ENCODE peak calls at places on chromosomes 6 and 20, in nine cellular contexts. One of them, this sample, is unnamed.

GRCh38 chr6:15872252-15873103 is 209.7 kb upstream of the DTNBP1 start:
- DNase-seq in brain microvascular endothelial cell: peak
- DNase-seq in iris pigment epithelial cell: peak
- DNase-seq in putamen: no peak
- DNase-seq in NCI-H1417 treated with DMSO at 0.1 percent for 48 hours: no peak
- DNase-seq in H54: no peak
- DNase-seq in NCI-H2081: no peak
- DNase-seq in choroid plexus epithelial cell: peak
- DNase-seq in activated CD4-positive, alpha-beta T cell treated with anti-CD3 and anti-CD28 coated beads, Interleukin-2, amount 50 U/mL, for 24 hours: no peak
- DNase-seq in this sample: no peak

GRCh38 chr6:11805259-11806053 is 26.9 kb upstream of the ADTRP start:
- DNase-seq in activated CD4-positive, alpha-beta T cell treated with anti-CD3 and anti-CD28 coated beads, Interleukin-2, amount 50 U/mL, for 24 hours: no peak
- DNase-seq in H54: no peak
- DNase-seq in NCI-H1417 treated with DMSO at 0.1 percent for 48 hours: no peak
- DNase-seq in choroid plexus epithelial cell: no peak
- DNase-seq in brain microvascular endothelial cell: no peak
- DNase-seq in iris pigment epithelial cell: no peak
- DNase-seq in putamen: no peak
- DNase-seq in NCI-H2081: no peak
- DNase-seq in this sample: no peak

GRCh38 chr6:166969390-166970002 is 13.1 kb upstream of the RNASET2 start:
- DNase-seq in putamen: no peak
- DNase-seq in iris pigment epithelial cell: no peak
- DNase-seq in NCI-H2081: no peak
- DNase-seq in NCI-H1417 treated with DMSO at 0.1 percent for 48 hours: no peak
- DNase-seq in H54: no peak
- DNase-seq in choroid plexus epithelial cell: peak
- DNase-seq in brain microvascular endothelial cell: no peak
- DNase-seq in activated CD4-positive, alpha-beta T cell treated with anti-CD3 and anti-CD28 coated beads, Interleukin-2, amount 50 U/mL, for 24 hours: no peak
- DNase-seq in this sample: peak

GRCh38 chr6:19086480-19086879 is 699.3 kb downstream of the RNF144B start:
- DNase-seq in H54: no peak
- DNase-seq in putamen: no peak
- DNase-seq in brain microvascular endothelial cell: no peak
- DNase-seq in NCI-H2081: no peak
- DNase-seq in iris pigment epithelial cell: no peak
- DNase-seq in activated CD4-positive, alpha-beta T cell treated with anti-CD3 and anti-CD28 coated beads, Interleukin-2, amount 50 U/mL, for 24 hours: no peak
- DNase-seq in NCI-H1417 treated with DMSO at 0.1 percent for 48 hours: no peak
- DNase-seq in choroid plexus epithelial cell: no peak
- DNase-seq in this sample: no peak

GRCh38 chr6:35167505-35167904 is 26.4 kb upstream of the TCP11 start:
- DNase-seq in iris pigment epithelial cell: no peak
- DNase-seq in choroid plexus epithelial cell: no peak
- DNase-seq in NCI-H1417 treated with DMSO at 0.1 percent for 48 hours: no peak
- DNase-seq in putamen: no peak
- DNase-seq in brain microvascular endothelial cell: no peak
- DNase-seq in H54: no peak
- DNase-seq in NCI-H2081: no peak
- DNase-seq in activated CD4-positive, alpha-beta T cell treated with anti-CD3 and anti-CD28 coated beads, Interleukin-2, amount 50 U/mL, for 24 hours: no peak
- DNase-seq in this sample: no peak

GRCh38 chr6:91081452-91082067 is 494.7 kb upstream of the MAP3K7 start:
- DNase-seq in brain microvascular endothelial cell: peak
- DNase-seq in choroid plexus epithelial cell: peak
- DNase-seq in H54: peak
- DNase-seq in NCI-H1417 treated with DMSO at 0.1 percent for 48 hours: no peak
- DNase-seq in putamen: peak
- DNase-seq in NCI-H2081: peak
- DNase-seq in activated CD4-positive, alpha-beta T cell treated with anti-CD3 and anti-CD28 coated beads, Interleukin-2, amount 50 U/mL, for 24 hours: no peak
- DNase-seq in iris pigment epithelial cell: peak
- DNase-seq in this sample: peak

GRCh38 chr6:46491789-46492547 is 719 bp upstream of the RCAN2 start:
- DNase-seq in NCI-H1417 treated with DMSO at 0.1 percent for 48 hours: no peak
- DNase-seq in iris pigment epithelial cell: peak
- DNase-seq in activated CD4-positive, alpha-beta T cell treated with anti-CD3 and anti-CD28 coated beads, Interleukin-2, amount 50 U/mL, for 24 hours: no peak
- DNase-seq in choroid plexus epithelial cell: peak
- DNase-seq in putamen: peak
- DNase-seq in H54: no peak
- DNase-seq in brain microvascular endothelial cell: no peak
- DNase-seq in NCI-H2081: peak
- DNase-seq in this sample: peak

GRCh38 chr6:40844241-40844640 is 194.8 kb downstream of the UNC5CL start:
- DNase-seq in choroid plexus epithelial cell: no peak
- DNase-seq in NCI-H2081: no peak
- DNase-seq in NCI-H1417 treated with DMSO at 0.1 percent for 48 hours: no peak
- DNase-seq in activated CD4-positive, alpha-beta T cell treated with anti-CD3 and anti-CD28 coated beads, Interleukin-2, amount 50 U/mL, for 24 hours: no peak
- DNase-seq in iris pigment epithelial cell: no peak
- DNase-seq in brain microvascular endothelial cell: no peak
- DNase-seq in putamen: no peak
- DNase-seq in H54: no peak
- DNase-seq in this sample: no peak

GRCh38 chr20:51831891-51832675 is 29.8 kb upstream of the SALL4 start:
- DNase-seq in brain microvascular endothelial cell: no peak
- DNase-seq in iris pigment epithelial cell: peak
- DNase-seq in choroid plexus epithelial cell: peak
- DNase-seq in NCI-H1417 treated with DMSO at 0.1 percent for 48 hours: no peak
- DNase-seq in NCI-H2081: no peak
- DNase-seq in putamen: no peak
- DNase-seq in H54: no peak
- DNase-seq in activated CD4-positive, alpha-beta T cell treated with anti-CD3 and anti-CD28 coated beads, Interleukin-2, amount 50 U/mL, for 24 hours: no peak
- DNase-seq in this sample: no peak

GRCh38 chr6:118768904-118769325 is 117.5 kb upstream of the CEP85L start:
- DNase-seq in iris pigment epithelial cell: no peak
- DNase-seq in activated CD4-positive, alpha-beta T cell treated with anti-CD3 and anti-CD28 coated beads, Interleukin-2, amount 50 U/mL, for 24 hours: no peak
- DNase-seq in NCI-H2081: no peak
- DNase-seq in H54: no peak
- DNase-seq in brain microvascular endothelial cell: no peak
- DNase-seq in NCI-H1417 treated with DMSO at 0.1 percent for 48 hours: no peak
- DNase-seq in putamen: no peak
- DNase-seq in choroid plexus epithelial cell: peak
- DNase-seq in this sample: peak

GRCh38 chr6:53786832-53787231 is 8.0 kb upstream of the LRRC1 start:
- DNase-seq in choroid plexus epithelial cell: no peak
- DNase-seq in activated CD4-positive, alpha-beta T cell treated with anti-CD3 and anti-CD28 coated beads, Interleukin-2, amount 50 U/mL, for 24 hours: no peak
- DNase-seq in brain microvascular endothelial cell: no peak
- DNase-seq in NCI-H1417 treated with DMSO at 0.1 percent for 48 hours: no peak
- DNase-seq in H54: no peak
- DNase-seq in putamen: no peak
- DNase-seq in iris pigment epithelial cell: no peak
- DNase-seq in NCI-H2081: no peak
- DNase-seq in this sample: no peak

GRCh38 chr6:153595903-153596302 is 443.1 kb upstream of the OPRM1 start:
- DNase-seq in putamen: no peak
- DNase-seq in iris pigment epithelial cell: peak
- DNase-seq in brain microvascular endothelial cell: peak
- DNase-seq in choroid plexus epithelial cell: peak
- DNase-seq in H54: no peak
- DNase-seq in activated CD4-positive, alpha-beta T cell treated with anti-CD3 and anti-CD28 coated beads, Interleukin-2, amount 50 U/mL, for 24 hours: no peak
- DNase-seq in NCI-H1417 treated with DMSO at 0.1 percent for 48 hours: no peak
- DNase-seq in NCI-H2081: no peak
- DNase-seq in this sample: no peak

GRCh38 chr6:56724455-56724854 is 81.8 kb upstream of the DST start:
- DNase-seq in activated CD4-positive, alpha-beta T cell treated with anti-CD3 and anti-CD28 coated beads, Interleukin-2, amount 50 U/mL, for 24 hours: no peak
- DNase-seq in NCI-H1417 treated with DMSO at 0.1 percent for 48 hours: no peak
- DNase-seq in brain microvascular endothelial cell: peak
- DNase-seq in putamen: no peak
- DNase-seq in iris pigment epithelial cell: peak
- DNase-seq in NCI-H2081: no peak
- DNase-seq in H54: no peak
- DNase-seq in choroid plexus epithelial cell: peak
- DNase-seq in this sample: no peak

GRCh38 chr20:63128367-63128766 is 87.6 kb downstream of the YTHDF1 start:
- DNase-seq in H54: no peak
- DNase-seq in NCI-H2081: no peak
- DNase-seq in choroid plexus epithelial cell: no peak
- DNase-seq in NCI-H1417 treated with DMSO at 0.1 percent for 48 hours: no peak
- DNase-seq in putamen: no peak
- DNase-seq in brain microvascular endothelial cell: no peak
- DNase-seq in iris pigment epithelial cell: no peak
- DNase-seq in activated CD4-positive, alpha-beta T cell treated with anti-CD3 and anti-CD28 coated beads, Interleukin-2, amount 50 U/mL, for 24 hours: no peak
- DNase-seq in this sample: no peak

GRCh38 chr6:47485083-47485482 is 7.5 kb downstream of the CD2AP start:
- DNase-seq in iris pigment epithelial cell: no peak
- DNase-seq in NCI-H1417 treated with DMSO at 0.1 percent for 48 hours: no peak
- DNase-seq in H54: no peak
- DNase-seq in NCI-H2081: no peak
- DNase-seq in choroid plexus epithelial cell: no peak
- DNase-seq in putamen: no peak
- DNase-seq in brain microvascular endothelial cell: no peak
- DNase-seq in activated CD4-positive, alpha-beta T cell treated with anti-CD3 and anti-CD28 coated beads, Interleukin-2, amount 50 U/mL, for 24 hours: no peak
- DNase-seq in this sample: no peak

GRCh38 chr20:62445553-62446340 is 18.4 kb upstream of the RBBP8NL start:
- DNase-seq in iris pigment epithelial cell: no peak
- DNase-seq in NCI-H1417 treated with DMSO at 0.1 percent for 48 hours: no peak
- DNase-seq in H54: no peak
- DNase-seq in activated CD4-positive, alpha-beta T cell treated with anti-CD3 and anti-CD28 coated beads, Interleukin-2, amount 50 U/mL, for 24 hours: no peak
- DNase-seq in choroid plexus epithelial cell: no peak
- DNase-seq in putamen: no peak
- DNase-seq in brain microvascular endothelial cell: no peak
- DNase-seq in NCI-H2081: no peak
- DNase-seq in this sample: no peak

GRCh38 chr6:135475292-135475886 is 22.2 kb downstream of the AHI1 start:
- DNase-seq in choroid plexus epithelial cell: no peak
- DNase-seq in iris pigment epithelial cell: no peak
- DNase-seq in NCI-H2081: no peak
- DNase-seq in NCI-H1417 treated with DMSO at 0.1 percent for 48 hours: no peak
- DNase-seq in putamen: no peak
- DNase-seq in H54: no peak
- DNase-seq in brain microvascular endothelial cell: no peak
- DNase-seq in activated CD4-positive, alpha-beta T cell treated with anti-CD3 and anti-CD28 coated beads, Interleukin-2, amount 50 U/mL, for 24 hours: no peak
- DNase-seq in this sample: no peak

This sample was measured in pons.